ENCODE peak calls at places on chromosomes 2 and 18, in eight cellular contexts. K is GM12878; E is transverse colon; A is tibial artery; C is heart left ventricle; M is neuronal stem cell; N is effector memory CD4-positive, alpha-beta T cell; Q is CD4-positive, alpha-beta T cell. B is an unnamed sample.

GRCh38 chr2:9952856-9953503 is 1.5 kb downstream of the GRHL1 start:
- DNase-seq in K (no peak), E (no peak), A (no peak), C (no peak), M (no peak), N (no peak), Q (no peak), B (no peak)

GRCh38 chr2:215607790-215608189 is 171.9 kb upstream of the FN1 start:
- DNase-seq in K (no peak), E (no peak), A (no peak), C (no peak), M (no peak), N (no peak), Q (no peak), B (no peak)

GRCh38 chr18:75207298-75208054 is 1.5 kb downstream of the PTGR3 start:
- DNase-seq in K (no peak), E (peak), A (no peak), C (no peak), M (peak), N (no peak), Q (no peak), B (no peak)

GRCh38 chr2:221429741-221430491 is 142.2 kb downstream of the EPHA4 start:
- DNase-seq in K (no peak), E (peak), A (no peak), C (peak), M (no peak), N (no peak), Q (no peak), B (no peak)

GRCh38 chr2:33212151-33212550 is 264.3 kb upstream of the RASGRP3 start:
- DNase-seq in K (no peak), E (no peak), A (peak), C (no peak), M (no peak), N (no peak), Q (no peak), B (no peak)

GRCh38 chr2:202339052-202339870 is 36.9 kb upstream of the BMPR2 start:
- DNase-seq in K (no peak), E (no peak), A (no peak), C (no peak), M (no peak), N (no peak), Q (no peak), B (no peak)

GRCh38 chr18:23593720-23594119 is 7.4 kb upstream of the NPC1 start:
- DNase-seq in K (no peak), E (no peak), A (no peak), C (no peak), M (no peak), N (no peak), Q (no peak), B (no peak)

GRCh38 chr2:148979164-148979918 is 59.2 kb upstream of the LYPD6B start:
- DNase-seq in K (no peak), E (no peak), A (no peak), C (no peak), M (no peak), N (no peak), Q (no peak), B (no peak)

DNA sequence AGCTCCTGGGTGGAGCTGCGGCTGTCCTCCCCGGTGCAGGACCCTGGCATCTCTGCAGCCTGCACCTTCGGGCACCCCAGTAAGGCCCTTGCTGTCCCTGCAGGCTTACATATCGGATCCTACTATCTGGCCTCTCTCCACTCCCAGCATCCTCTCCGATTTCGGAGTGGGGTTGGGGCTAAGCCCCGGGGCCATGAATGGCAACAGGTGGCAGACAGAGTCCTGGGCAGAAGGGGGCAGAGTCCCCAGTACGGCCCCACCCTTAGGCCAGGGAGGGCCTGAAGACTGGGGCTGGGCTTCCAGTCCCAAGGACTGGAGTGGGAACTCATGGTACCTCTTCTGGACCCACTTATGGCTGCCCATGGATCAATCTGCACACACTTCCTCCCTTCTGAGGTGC is 180.4 kb upstream of the MC4R start:
- DNase-seq in K (no peak), E (no peak), A (no peak), C (no peak), M (no peak), N (no peak), Q (no peak), B (no peak)
- H3K27ac ChIP-seq in K (no peak), E (no peak), A (no peak), C (no peak), M (no peak), N (no peak), Q (no peak), B (no peak)

DNA sequence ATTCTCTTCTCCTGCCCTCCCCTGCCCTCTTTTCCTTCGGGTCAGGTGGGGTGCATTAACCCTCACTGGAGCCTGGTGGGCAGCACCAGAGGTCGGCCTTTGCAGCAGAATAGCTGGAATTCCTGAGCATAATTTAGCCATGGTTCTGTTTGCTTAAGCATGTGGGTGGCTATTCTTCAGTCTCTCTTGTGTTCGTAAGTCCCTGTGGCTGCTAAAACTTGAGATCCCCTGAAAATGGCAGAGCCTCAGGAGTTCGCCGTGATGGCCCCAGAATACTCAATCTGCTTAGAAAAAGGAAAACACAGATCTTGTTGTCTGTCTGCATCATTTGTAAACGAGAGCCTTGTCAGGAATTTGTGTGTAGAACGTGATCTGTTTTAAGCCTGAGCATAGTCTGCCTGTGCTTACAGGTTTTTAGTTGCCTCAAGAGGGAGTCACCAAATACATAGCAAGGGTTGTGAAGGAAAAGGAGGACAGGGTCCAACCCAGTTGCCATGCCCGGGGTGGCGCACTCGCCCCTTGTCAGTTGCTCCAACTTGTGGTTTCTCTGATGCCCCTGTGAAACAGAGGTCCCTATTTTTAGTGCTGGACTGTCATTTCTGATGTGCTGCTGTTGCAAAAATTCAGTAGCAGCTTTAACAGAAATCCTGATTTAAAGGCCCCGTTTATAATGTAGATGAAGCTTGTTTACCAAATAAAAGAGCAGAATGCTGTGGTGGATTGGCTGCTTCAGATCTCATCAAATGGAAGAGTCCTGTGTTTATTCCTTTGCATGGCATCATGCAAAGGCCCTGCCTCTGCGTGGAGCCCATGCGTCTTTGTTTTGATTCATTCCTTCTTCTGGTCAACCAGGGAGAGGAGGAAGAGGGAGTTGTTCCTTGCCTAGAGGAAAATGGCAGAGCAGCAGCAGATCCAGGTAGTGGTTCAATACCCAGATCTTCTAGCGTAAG is 74.8 kb downstream of the WDSUB1 start:
- DNase-seq in K (no peak), E (no peak), A (no peak), C (no peak), M (peak), N (no peak), Q (no peak), B (no peak)
- H3K27ac ChIP-seq in K (no peak), E (no peak), A (peak), C (no peak), M (peak), N (no peak), Q (no peak), B (peak)

DNA sequence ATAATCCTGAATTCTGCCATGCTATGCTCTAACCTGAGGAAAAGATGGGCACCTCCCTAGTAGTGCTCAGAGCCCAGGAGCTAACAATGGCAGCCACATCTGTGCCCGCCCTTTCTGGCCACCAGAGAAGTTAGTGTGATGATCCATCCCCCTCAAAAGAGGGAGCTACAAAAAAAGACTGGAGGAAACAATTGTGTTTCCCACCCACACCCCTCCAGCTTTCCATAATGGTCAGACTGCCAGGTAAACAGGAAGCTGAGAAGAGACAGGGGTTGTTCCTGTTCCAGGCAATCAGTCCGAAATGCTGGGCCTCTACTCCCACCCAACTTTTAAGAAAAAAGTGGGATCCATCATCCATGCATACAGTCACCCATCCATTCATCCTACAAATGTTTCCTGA is 3.2 kb downstream of the TBC1D8 start:
- DNase-seq in K (no peak), E (no peak), A (no peak), C (no peak), M (no peak), N (no peak), Q (no peak), B (no peak)
- H3K27ac ChIP-seq in K (no peak), E (no peak), A (no peak), C (no peak), M (no peak), N (no peak), Q (no peak), B (no peak)

GRCh38 chr18:7619676-7620075 is 52.6 kb downstream of the PTPRM start:
- DNase-seq in K (no peak), E (no peak), A (no peak), C (no peak), M (no peak), N (no peak), Q (no peak), B (no peak)
- H3K27ac ChIP-seq in K (no peak), E (no peak), A (peak), C (no peak), M (no peak), N (no peak), Q (no peak), B (no peak)

DNA sequence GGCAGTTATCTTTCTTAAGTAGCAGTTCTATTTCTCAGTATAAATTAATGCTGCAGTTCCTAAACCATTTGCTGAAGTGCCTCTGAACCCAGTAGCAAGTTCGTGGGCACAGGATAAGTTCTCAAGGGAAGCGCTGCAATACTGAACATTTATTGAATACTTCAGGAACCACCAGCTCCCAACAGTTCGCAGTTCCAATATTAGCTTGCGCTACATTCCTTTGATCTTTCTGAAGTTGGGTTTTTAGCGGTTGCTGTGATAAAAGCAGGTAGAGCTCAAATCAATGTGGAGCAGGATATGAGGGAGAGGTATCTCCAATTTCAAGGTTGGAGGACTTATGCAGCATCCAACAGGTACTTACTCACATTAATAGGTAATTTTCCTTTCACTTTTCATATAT is 33.7 kb downstream of the PDCL3 start:
- DNase-seq in K (no peak), E (no peak), A (no peak), C (no peak), M (no peak), N (no peak), Q (no peak), B (no peak)
- H3K27ac ChIP-seq in K (no peak), E (no peak), A (no peak), C (no peak), M (no peak), N (no peak), Q (no peak), B (no peak)

GRCh38 chr2:98901291-98901690 is 34.7 kb downstream of the CRACDL start:
- DNase-seq in K (no peak), E (no peak), A (no peak), C (no peak), M (no peak), N (no peak), Q (no peak), B (no peak)
- H3K27ac ChIP-seq in K (no peak), E (no peak), A (no peak), C (no peak), M (no peak), N (no peak), Q (no peak), B (no peak)

GRCh38 chr2:235008584-235009044 is 56.8 kb downstream of the SH3BP4 start:
- DNase-seq in K (no peak), E (peak), A (no peak), C (no peak), M (no peak), N (no peak), Q (no peak), B (no peak)
- H3K27ac ChIP-seq in K (no peak), E (peak), A (no peak), C (no peak), M (no peak), N (no peak), Q (no peak), B (no peak)

DNA sequence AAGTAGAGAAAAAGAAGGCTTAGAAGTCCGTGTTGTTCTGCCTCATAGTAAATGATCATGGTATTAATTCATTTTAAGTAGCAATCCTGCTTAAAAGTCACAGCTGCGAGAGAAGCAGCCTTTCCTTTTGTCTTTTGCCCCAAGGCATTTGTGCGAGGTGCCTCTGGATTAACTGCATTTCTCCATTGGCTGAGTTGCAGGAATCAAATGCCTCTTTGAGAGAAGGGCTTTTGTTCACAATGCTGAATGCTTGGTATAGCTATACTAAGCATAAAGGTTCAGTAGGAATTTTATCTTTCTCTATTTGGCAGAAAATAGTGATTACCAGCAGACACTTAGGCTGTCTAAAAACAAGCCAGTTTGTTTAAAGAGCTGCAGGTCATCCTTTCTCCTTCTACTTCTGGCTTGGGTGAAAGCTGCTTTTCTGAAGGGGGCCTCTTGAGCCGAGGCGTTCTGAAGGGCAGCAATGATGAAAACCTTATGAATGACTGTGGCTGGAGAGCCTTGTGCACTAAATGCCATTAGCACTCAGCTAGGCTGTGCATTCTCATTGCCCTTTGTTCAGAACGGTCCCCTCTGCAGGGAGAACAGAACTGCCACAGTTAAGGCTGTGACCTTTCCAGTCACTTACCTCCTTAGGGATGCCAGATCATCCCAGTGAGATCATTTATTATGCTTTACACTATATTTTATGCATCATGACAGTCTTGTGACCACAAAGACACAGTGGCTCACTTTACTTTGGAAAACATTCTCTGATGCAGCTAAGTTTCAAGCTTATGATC is 68.8 kb upstream of the TMEM87B start:
- DNase-seq in K (no peak), E (no peak), A (no peak), C (no peak), M (peak), N (no peak), Q (no peak), B (no peak)
- H3K27ac ChIP-seq in K (no peak), E (peak), A (no peak), C (no peak), M (peak), N (no peak), Q (no peak), B (no peak)

GRCh38 chr2:110204408-110205385 is at the start of gene NPHP1:
- DNase-seq in K (peak), E (peak), A (peak), C (peak), M (peak), N (peak), Q (peak), B (peak)
- H3K27ac ChIP-seq in K (no peak), E (peak), A (peak), C (peak), M (no peak), N (peak), Q (no peak), B (peak)

B was measured in caudate nucleus.